ENCODE peak calls at places on chromosomes 12 and 14, in nine cellular contexts. I is Right ventricle myocardium superior; R is heart right ventricle; E is AML-193; C is cardiac muscle cell; F is stimulated activated CD4-positive, alpha-beta T cell treated with anti-CD3 and anti-CD28 coated beads, TNF-alpha, amount 100 ng/mL, for 24 hours; S is GM12891; H is HFF-Myc; A is endothelial cell. O is an unnamed sample.

GRCh38 chr14:53603994-53604393 is 352.6 kb downstream of the BMP4 start:
- DNase-seq in C (no peak), S (no peak), R (no peak), H (no peak), I (no peak), E (no peak), A (no peak), F (no peak), O (no peak)

GRCh38 chr12:124162151-124163110 is 132.5 kb upstream of the RFLNA start:
- DNase-seq in S (no peak), R (no peak), E (no peak), F (no peak), C (no peak), I (no peak), A (no peak), H (no peak), O (no peak)

GRCh38 chr14:69487226-69487625 is 2.7 kb downstream of the PLEKHD1 start:
- DNase-seq in F (no peak), E (no peak), R (no peak), H (no peak), S (no peak), A (no peak), C (no peak), I (no peak), O (no peak)

GRCh38 chr12:19489168-19489567 is 49.9 kb downstream of the AEBP2 start:
- DNase-seq in S (no peak), E (no peak), I (no peak), C (no peak), H (no peak), F (no peak), A (no peak), R (no peak), O (no peak)

GRCh38 chr12:67025543-67026114 is 243.5 kb upstream of the CAND1 start:
- DNase-seq in E (peak; percentile 20), F (peak; percentile 26), S (peak; percentile 29), H (peak; percentile 7), I (no peak), C (peak; percentile 29), A (peak; percentile 73), R (no peak), O (no peak)

GRCh38 chr12:49763006-49763591 is 21.7 kb downstream of the TMBIM6 start:
- DNase-seq in S (peak; percentile 57), I (peak; percentile 87), F (peak; percentile 65), E (peak; percentile 42), H (no peak), R (peak; percentile 79), A (peak; percentile 87), C (peak; percentile 65), O (no peak)

GRCh38 chr12:64600164-64600561 is 10.1 kb upstream of the RASSF3 start:
- DNase-seq in R (no peak), E (no peak), A (no peak), F (no peak), S (no peak), C (no peak), H (no peak), I (no peak), O (no peak)

GRCh38 chr12:77190022-77190421 is 124.7 kb upstream of the E2F7 start:
- DNase-seq in E (no peak), A (no peak), F (no peak), C (peak; percentile 86), I (no peak), H (peak; percentile 43), R (no peak), S (no peak), O (peak; percentile 92)

GRCh38 chr14:106875503-106875902 is 1349.1 kb downstream of the TMEM121 start:
- DNase-seq in H (no peak), F (no peak), I (no peak), S (no peak), C (no peak), A (no peak), E (peak; percentile 73), R (peak; percentile 25), O (no peak)

GRCh38 chr14:26138764-26139445 is 458.9 kb downstream of the NOVA1 start:
- DNase-seq in S (no peak), I (no peak), C (peak; percentile 46), H (no peak), F (no peak), A (no peak), E (no peak), R (no peak), O (peak; percentile 4)

GRCh38 chr14:54146601-54147000 is 190.0 kb upstream of the BMP4 start:
- DNase-seq in E (no peak), H (no peak), A (no peak), F (no peak), R (no peak), I (no peak), S (no peak), C (no peak), O (no peak)

GRCh38 chr12:54555670-54556257 is 6.4 kb downstream of the PDE1B start:
- DNase-seq in E (no peak), R (no peak), A (no peak), C (no peak), H (no peak), S (no peak), I (no peak), F (no peak), O (no peak)

GRCh38 chr14:30194769-30195168 is 267.1 kb upstream of the PRKD1 start:
- DNase-seq in I (no peak), R (no peak), C (peak; percentile 92), A (no peak), S (no peak), F (no peak), E (peak; percentile 32), H (peak; percentile 37), O (peak; percentile 93)

GRCh38 chr12:105466901-105467598 is 136.6 kb downstream of the C12orf75 start:
- DNase-seq in H (no peak), S (no peak), A (no peak), C (peak; percentile 44), E (no peak), I (no peak), R (no peak), F (no peak), O (no peak)

GRCh38 chr12:4780624-4781023 is 60.4 kb downstream of the GALNT8 start:
- DNase-seq in R (no peak), H (no peak), S (no peak), C (no peak), I (peak; percentile 68), A (no peak), F (no peak), E (no peak), O (no peak)

GRCh38 chr12:105922670-105923102 is 216.1 kb downstream of the NUAK1 start:
- DNase-seq in E (no peak), H (no peak), A (no peak), F (no peak), C (peak; percentile 21), S (no peak), I (no peak), R (no peak), O (peak; percentile 90)